ENCODE peak calls at places on chromosomes 4 and X, in nine cellular contexts. T is GM12865; A is MM.1S; N is BE2C; Y is cardiac muscle cell; V is hepatocyte; L is kidney; U is CD8-positive, alpha-beta T cell; C is foreskin fibroblast. W is an unnamed sample.

GRCh38 chrX:18455384-18455783 is 30.0 kb downstream of the CDKL5 start:
- DNase-seq in T (no peak), A (no peak), N (no peak), Y (no peak), V (no peak), L (no peak), U (no peak), C (no peak), W (no peak)

GRCh38 chr4:112284166-112284565 is 1.5 kb downstream of the TIFA start:
- DNase-seq in T (peak), A (no peak), N (no peak), Y (peak), V (no peak), L (no peak), U (no peak), C (peak), W (no peak)

GRCh38 chr4:113145519-113146291 is 96.3 kb downstream of the ANK2 start:
- DNase-seq in T (no peak), A (no peak), N (peak), Y (no peak), V (no peak), L (peak), U (no peak), C (no peak), W (no peak)

GRCh38 chrX:14942341-14942740 is 69.1 kb downstream of the MOSPD2 start:
- DNase-seq in T (no peak), A (no peak), N (no peak), Y (no peak), V (no peak), L (no peak), U (no peak), C (no peak), W (no peak)

GRCh38 chr4:123651127-123651526 is 254.5 kb downstream of the SPRY1 start:
- DNase-seq in T (no peak), A (no peak), N (no peak), Y (peak), V (peak), L (no peak), U (no peak), C (peak), W (no peak)

GRCh38 chrX:7586126-7586525 is 256.8 kb upstream of the VCX start:
- DNase-seq in T (peak), A (peak), N (no peak), Y (no peak), V (peak), L (no peak), U (no peak), C (peak), W (peak)

GRCh38 chr4:94621491-94622080 is 136.2 kb upstream of the BMPR1B start:
- DNase-seq in T (peak), A (peak), N (peak), Y (peak), V (peak), L (no peak), U (no peak), C (peak), W (peak)

GRCh38 chr4:128521156-128521555 is 233.5 kb upstream of the PGRMC2 start:
- DNase-seq in T (no peak), A (no peak), N (no peak), Y (peak), V (no peak), L (no peak), U (no peak), C (peak), W (no peak)

GRCh38 chr4:80454040-80454439 is 118.5 kb downstream of the CFAP299 start:
- DNase-seq in T (no peak), A (no peak), N (no peak), Y (no peak), V (no peak), L (no peak), U (no peak), C (peak), W (no peak)

GRCh38 chrX:155864655-155865054 is 16.5 kb upstream of the VAMP7 start:
- DNase-seq in T (no peak), A (no peak), N (no peak), Y (peak), V (no peak), L (no peak), U (no peak), C (no peak), W (no peak)
- TF ChIP-seq CTCF in T (no peak), A (peak), N (peak), Y (peak), V (peak), L (no peak), U (no peak), C (no peak), W (no peak)

GRCh38 chrX:40156472-40157227 is 58.9 kb upstream of the BCOR start:
- DNase-seq in T (no peak), A (no peak), N (peak), Y (no peak), V (no peak), L (no peak), U (no peak), C (no peak), W (no peak)
- H3K4me3 ChIP-seq in T (no peak), A (no peak), N (peak), Y (no peak), V (no peak), L (no peak), U (no peak), C (no peak), W (no peak)

DNA sequence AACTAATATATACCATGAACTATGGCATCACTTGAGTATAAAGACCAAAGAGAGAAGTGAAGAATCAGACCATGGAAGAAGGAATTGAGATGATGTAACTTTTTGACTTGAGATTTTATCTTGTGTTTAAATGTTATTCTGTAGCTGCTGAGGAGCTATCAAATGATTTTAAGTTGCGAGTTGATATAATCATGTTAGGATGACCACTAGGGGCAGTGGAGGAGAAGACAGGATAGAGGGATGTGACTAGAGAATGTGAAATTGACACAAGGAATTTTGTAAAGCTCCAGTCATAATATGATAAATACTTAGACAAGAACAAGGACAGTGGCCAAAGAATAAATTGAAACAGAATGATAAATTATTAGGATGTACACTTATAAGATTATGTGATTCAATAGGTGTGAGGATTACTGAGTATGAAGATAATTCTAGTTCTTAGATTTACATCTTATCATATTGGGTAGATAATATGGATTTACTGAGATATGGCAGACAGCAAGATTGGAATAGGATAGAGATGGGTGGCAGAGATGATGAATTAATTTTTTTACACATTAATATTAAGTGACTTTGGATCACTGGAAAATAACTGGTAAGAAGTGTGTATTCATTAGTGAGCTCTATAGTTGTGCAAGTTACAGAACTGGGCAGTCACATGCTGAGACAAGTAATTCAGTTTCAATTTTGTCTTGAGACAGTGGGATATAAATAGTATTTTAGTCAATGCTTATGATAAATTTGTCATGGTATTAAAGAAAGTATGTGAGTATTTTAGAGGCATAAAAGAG is 816.0 kb upstream of the PCDH10 start:
- DNase-seq in T (no peak), A (peak), N (no peak), Y (peak), V (peak), L (no peak), U (no peak), C (peak), W (no peak)
- TF ChIP-seq CTCF in T (no peak), A (peak), N (peak), Y (peak), V (peak), L (no peak), U (no peak), C (no peak), W (peak)

DNA sequence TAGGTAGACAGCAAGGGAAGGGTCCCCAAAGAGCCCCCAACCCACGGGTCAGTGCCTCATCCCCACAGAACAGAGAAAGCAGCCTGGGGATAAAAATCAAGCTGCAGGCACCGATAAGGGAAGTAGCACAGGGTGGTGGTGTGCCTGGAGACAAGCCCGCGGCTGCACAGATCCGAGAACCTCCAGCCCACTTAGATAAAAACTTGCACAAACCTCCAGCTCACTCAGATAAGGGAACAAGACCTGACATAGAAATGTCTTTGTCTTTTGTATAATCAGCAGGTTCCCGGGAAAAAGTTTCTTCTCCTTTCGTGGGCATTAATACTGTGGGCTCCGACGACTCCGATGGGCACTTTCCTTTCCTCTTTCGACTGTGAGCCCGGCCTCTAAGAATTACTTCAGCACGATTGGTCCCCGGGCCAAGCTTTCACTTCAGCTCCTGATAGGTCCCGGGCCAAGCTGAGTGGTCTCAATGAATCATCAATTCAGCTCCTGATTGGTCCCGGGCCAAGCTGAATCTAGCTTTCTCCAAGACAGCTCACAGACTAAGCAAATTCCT is 32.4 kb downstream of the PRDX4 start:
- DNase-seq in T (no peak), A (no peak), N (peak), Y (peak), V (peak), L (no peak), U (peak), C (no peak), W (no peak)
- H3K4me3 ChIP-seq in T (no peak), A (no peak), N (peak), Y (no peak), V (no peak), L (no peak), U (no peak), C (no peak), W (no peak)

GRCh38 chr4:7007142-7007907 is 35.8 kb upstream of the TADA2B start:
- DNase-seq in T (no peak), A (no peak), N (no peak), Y (no peak), V (no peak), L (peak), U (no peak), C (no peak), W (no peak)

GRCh38 chr4:7006411-7006810 is 36.8 kb upstream of the TADA2B start:
- DNase-seq in T (no peak), A (no peak), N (no peak), Y (no peak), V (no peak), L (no peak), U (no peak), C (peak), W (no peak)

GRCh38 chr4:7009591-7009990 is 33.6 kb upstream of the TADA2B start:
- DNase-seq in T (no peak), A (no peak), N (no peak), Y (no peak), V (no peak), L (no peak), U (no peak), C (no peak), W (no peak)

GRCh38 chr4:7005571-7005970 is 37.6 kb upstream of the TADA2B start:
- DNase-seq in T (no peak), A (no peak), N (no peak), Y (no peak), V (no peak), L (peak), U (no peak), C (no peak), W (no peak)

GRCh38 chr4:7007944-7008343 is 35.2 kb upstream of the TADA2B start:
- DNase-seq in T (no peak), A (peak), N (no peak), Y (no peak), V (no peak), L (peak), U (no peak), C (peak), W (no peak)
- TF ChIP-seq CTCF in T (no peak), A (no peak), N (no peak), Y (no peak), V (no peak), L (no peak), U (no peak), C (no peak), W (no peak)

DNA sequence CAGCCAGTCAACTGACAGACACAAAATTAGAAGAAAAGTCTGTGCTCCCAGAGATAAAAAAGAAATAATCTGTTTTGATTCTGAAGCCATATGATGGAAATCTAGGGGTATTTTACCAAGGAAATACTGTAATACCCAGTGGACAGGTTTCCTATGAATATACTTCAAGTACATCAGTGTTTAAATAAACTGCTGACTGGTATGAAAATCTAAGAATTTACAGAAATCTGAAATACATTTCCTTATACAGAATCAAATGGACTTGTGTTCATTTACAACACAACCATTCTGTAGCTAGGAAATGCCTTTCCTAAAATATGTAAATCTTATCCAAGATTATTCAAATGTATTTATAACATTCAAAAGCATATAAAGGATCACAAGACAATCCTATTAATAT is 13.4 kb downstream of the YTHDC1 start:
- DNase-seq in T (no peak), A (no peak), N (no peak), Y (no peak), V (no peak), L (no peak), U (no peak), C (no peak), W (no peak)
- H3K4me3 ChIP-seq in T (no peak), A (no peak), N (no peak), Y (no peak), V (no peak), L (no peak), U (no peak), C (no peak), W (no peak)

DNA sequence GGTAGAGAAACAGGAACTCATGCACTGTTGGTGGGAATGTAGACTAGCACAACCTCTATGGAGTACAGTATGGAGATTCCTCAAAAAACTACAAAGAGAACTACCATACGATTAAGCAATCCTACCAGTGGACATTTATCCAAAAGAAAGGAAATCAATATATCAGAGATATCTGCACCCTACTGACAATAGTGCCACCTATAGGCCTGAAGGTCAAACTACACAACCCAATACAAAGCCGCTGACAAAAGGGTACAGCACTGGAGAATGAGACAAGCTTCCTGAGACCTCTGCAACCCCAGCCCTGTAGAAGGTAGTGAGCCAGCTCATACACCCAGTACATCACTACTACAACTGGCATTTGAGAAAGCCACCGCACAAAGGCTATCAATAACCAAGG is 67.1 kb downstream of the CBR4 start:
- DNase-seq in T (peak), A (no peak), N (no peak), Y (no peak), V (no peak), L (no peak), U (no peak), C (no peak), W (no peak)
- TF ChIP-seq CTCF in T (peak), A (peak), N (peak), Y (peak), V (peak), L (no peak), U (no peak), C (peak), W (peak)

DNA sequence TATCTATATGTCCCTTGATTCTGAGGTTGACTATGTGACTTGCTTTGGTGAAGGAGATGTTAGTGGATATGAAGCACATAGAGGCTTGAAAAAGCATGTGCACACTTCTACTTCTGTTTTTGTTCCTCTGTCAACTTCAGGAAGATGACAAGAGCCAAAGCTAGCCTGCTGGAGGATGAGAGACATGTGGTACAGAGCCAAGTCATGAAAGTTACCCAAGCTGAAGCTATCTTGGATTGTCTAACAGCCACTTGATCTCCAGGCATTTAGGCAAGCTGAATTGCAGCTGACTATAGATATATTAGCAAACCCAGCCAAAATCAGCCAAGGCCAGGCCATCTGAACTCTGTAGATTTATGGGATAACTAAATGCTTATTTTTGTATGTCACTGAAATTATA is 70.8 kb upstream of the DYNLT3 start:
- DNase-seq in T (no peak), A (no peak), N (no peak), Y (no peak), V (no peak), L (no peak), U (no peak), C (no peak), W (no peak)
- H3K4me3 ChIP-seq in T (no peak), A (no peak), N (no peak), Y (no peak), V (no peak), L (no peak), U (no peak), C (no peak), W (no peak)

GRCh38 chrX:101171883-101172400 is 47.6 kb upstream of the DRP2 start:
- DNase-seq in T (no peak), A (no peak), N (no peak), Y (no peak), V (no peak), L (no peak), U (no peak), C (no peak), W (no peak)

GRCh38 chrX:101176439-101176838 is 43.1 kb upstream of the DRP2 start:
- DNase-seq in T (no peak), A (no peak), N (no peak), Y (no peak), V (no peak), L (no peak), U (no peak), C (no peak), W (no peak)
- TF ChIP-seq CTCF in T (no peak), A (no peak), N (no peak), Y (no peak), V (no peak), L (no peak), U (no peak), C (no peak), W (no peak)

GRCh38 chr4:125316781-125317525 is 2.2 kb downstream of the FAT4 start:
- DNase-seq in T (no peak), A (no peak), N (peak), Y (peak), V (peak), L (peak), U (no peak), C (peak), W (no peak)
- H3K4me3 ChIP-seq in T (no peak), A (peak), N (peak), Y (peak), V (peak), L (peak), U (no peak), C (peak), W (peak)

W was measured in astrocyte of the cerebellum.